ENCODE peak calls at places on chromosomes 1 and 21, in six cellular contexts. One of them, this sample, is unnamed.

GRCh38 chr1:181396171-181396670 is 87.1 kb upstream of the CACNA1E start:
- DNase-seq in K562: no peak
- DNase-seq in A549: no peak
- DNase-seq in SK-N-SH: no peak
- DNase-seq in GM12878: no peak
- DNase-seq in HepG2: no peak
- DNase-seq in this sample: no peak

GRCh38 chr1:7298749-7299151 is 472.3 kb upstream of the VAMP3 start:
- DNase-seq in SK-N-SH: no peak
- DNase-seq in GM12878: no peak
- DNase-seq in K562: no peak
- DNase-seq in HepG2: no peak
- DNase-seq in A549: peak
- DNase-seq in this sample: peak

GRCh38 chr1:154759196-154759595 is 110.9 kb downstream of the KCNN3 start:
- DNase-seq in GM12878: no peak
- DNase-seq in SK-N-SH: no peak
- DNase-seq in K562: no peak
- DNase-seq in HepG2: no peak
- DNase-seq in A549: no peak
- DNase-seq in this sample: no peak

GRCh38 chr1:29513357-29513756 is 277.0 kb downstream of the PTPRU start:
- DNase-seq in GM12878: peak
- DNase-seq in SK-N-SH: peak
- DNase-seq in A549: peak
- DNase-seq in HepG2: peak
- DNase-seq in K562: peak
- DNase-seq in this sample: peak

GRCh38 chr1:180188103-180188506 is 33.4 kb downstream of the QSOX1 start:
- DNase-seq in A549: peak
- DNase-seq in GM12878: no peak
- DNase-seq in K562: peak
- DNase-seq in SK-N-SH: peak
- DNase-seq in HepG2: peak
- DNase-seq in this sample: peak

GRCh38 chr1:38690790-38691189 is 168.8 kb downstream of the RRAGC start:
- DNase-seq in GM12878: no peak
- DNase-seq in K562: no peak
- DNase-seq in SK-N-SH: no peak
- DNase-seq in A549: no peak
- DNase-seq in HepG2: no peak
- DNase-seq in this sample: peak

GRCh38 chr21:32770514-32771133 is 931 bp downstream of the PAXBP1 start:
- DNase-seq in GM12878: no peak
- DNase-seq in HepG2: peak
- DNase-seq in K562: peak
- DNase-seq in A549: peak
- DNase-seq in SK-N-SH: no peak
- DNase-seq in this sample: peak

GRCh38 chr1:86596253-86596652 is 49.4 kb downstream of the CLCA4 start:
- DNase-seq in HepG2: no peak
- DNase-seq in K562: no peak
- DNase-seq in A549: no peak
- DNase-seq in SK-N-SH: no peak
- DNase-seq in GM12878: no peak
- DNase-seq in this sample: no peak

GRCh38 chr1:6179564-6180175 is 451 bp downstream of the CHD5 start:
- DNase-seq in GM12878: no peak
- DNase-seq in SK-N-SH: peak
- DNase-seq in A549: no peak
- DNase-seq in K562: no peak
- DNase-seq in HepG2: no peak
- DNase-seq in this sample: no peak

GRCh38 chr1:205925730-205926129 is 17.5 kb downstream of the SLC26A9 start:
- DNase-seq in GM12878: no peak
- DNase-seq in SK-N-SH: no peak
- DNase-seq in A549: peak
- DNase-seq in HepG2: no peak
- DNase-seq in K562: no peak
- DNase-seq in this sample: peak

GRCh38 chr1:155648207-155649147 is 38.5 kb downstream of the MSTO1 start:
- DNase-seq in GM12878: no peak
- DNase-seq in K562: peak
- DNase-seq in A549: peak
- DNase-seq in HepG2: peak
- DNase-seq in SK-N-SH: peak
- DNase-seq in this sample: peak

GRCh38 chr21:42671778-42672593 is 18.6 kb downstream of the PDE9A start:
- DNase-seq in GM12878: no peak
- DNase-seq in HepG2: peak
- DNase-seq in A549: no peak
- DNase-seq in K562: no peak
- DNase-seq in SK-N-SH: no peak
- DNase-seq in this sample: no peak

GRCh38 chr1:165356876-165357275 is 361 bp upstream of the LMX1A start:
- DNase-seq in K562: no peak
- DNase-seq in GM12878: no peak
- DNase-seq in SK-N-SH: no peak
- DNase-seq in HepG2: no peak
- DNase-seq in A549: no peak
- DNase-seq in this sample: no peak

GRCh38 chr1:85278853-85279314 is 2.5 kb upstream of the BCL10 start:
- DNase-seq in HepG2: no peak
- DNase-seq in A549: peak
- DNase-seq in K562: peak
- DNase-seq in GM12878: no peak
- DNase-seq in SK-N-SH: no peak
- DNase-seq in this sample: peak

GRCh38 chr1:179761296-179761695 is 18.2 kb downstream of the FAM163A start:
- DNase-seq in SK-N-SH: peak
- DNase-seq in HepG2: no peak
- DNase-seq in A549: no peak
- DNase-seq in GM12878: no peak
- DNase-seq in K562: no peak
- DNase-seq in this sample: no peak

GRCh38 chr1:33254536-33254935 is 1.8 kb upstream of the ZNF362 start:
- DNase-seq in K562: no peak
- DNase-seq in A549: no peak
- DNase-seq in SK-N-SH: no peak
- DNase-seq in GM12878: no peak
- DNase-seq in HepG2: no peak
- DNase-seq in this sample: no peak

GRCh38 chr1:42938596-42939184 is 20.0 kb downstream of the SLC2A1 start:
- DNase-seq in HepG2: no peak
- DNase-seq in K562: no peak
- DNase-seq in GM12878: no peak
- DNase-seq in SK-N-SH: no peak
- DNase-seq in A549: no peak
- DNase-seq in this sample: no peak

GRCh38 chr1:84972377-84972987 is 24.4 kb downstream of the MCOLN2 start:
- DNase-seq in HepG2: no peak
- DNase-seq in GM12878: no peak
- DNase-seq in K562: no peak
- DNase-seq in A549: no peak
- DNase-seq in SK-N-SH: no peak
- DNase-seq in this sample: no peak

GRCh38 chr1:162587347-162587746 is 25.8 kb downstream of the UAP1 start:
- DNase-seq in SK-N-SH: no peak
- DNase-seq in A549: no peak
- DNase-seq in K562: no peak
- DNase-seq in HepG2: no peak
- DNase-seq in GM12878: no peak
- DNase-seq in this sample: no peak

GRCh38 chr1:115534106-115534505 is 107.7 kb upstream of the VANGL1 start:
- DNase-seq in SK-N-SH: no peak
- DNase-seq in A549: no peak
- DNase-seq in GM12878: no peak
- DNase-seq in K562: no peak
- DNase-seq in HepG2: no peak
- DNase-seq in this sample: no peak

GRCh38 chr1:165073402-165074007 is 283.0 kb downstream of the LMX1A start:
- DNase-seq in A549: peak
- DNase-seq in HepG2: peak
- DNase-seq in SK-N-SH: peak
- DNase-seq in GM12878: no peak
- DNase-seq in K562: peak
- DNase-seq in this sample: peak

GRCh38 chr1:156584813-156585212 is 5.3 kb downstream of the TTC24 start:
- DNase-seq in SK-N-SH: peak
- DNase-seq in GM12878: no peak
- DNase-seq in K562: peak
- DNase-seq in HepG2: peak
- DNase-seq in A549: no peak
- DNase-seq in this sample: no peak

GRCh38 chr1:89989791-89990190 is 5.1 kb upstream of the ZNF326 start:
- DNase-seq in A549: no peak
- DNase-seq in SK-N-SH: no peak
- DNase-seq in GM12878: no peak
- DNase-seq in HepG2: peak
- DNase-seq in K562: peak
- DNase-seq in this sample: no peak

GRCh38 chr1:26696645-26697440 is 1.0 kb downstream of the ARID1A start:
- DNase-seq in SK-N-SH: peak
- DNase-seq in HepG2: no peak
- DNase-seq in K562: peak
- DNase-seq in GM12878: no peak
- DNase-seq in A549: no peak
- DNase-seq in this sample: no peak

GRCh38 chr1:67566803-67567202 is 118.2 kb upstream of the GADD45A start:
- DNase-seq in SK-N-SH: no peak
- DNase-seq in GM12878: no peak
- DNase-seq in A549: no peak
- DNase-seq in HepG2: no peak
- DNase-seq in K562: no peak
- DNase-seq in this sample: peak

GRCh38 chr1:86466109-86466844 is 2.5 kb upstream of the CLCA1 start:
- DNase-seq in HepG2: no peak
- DNase-seq in K562: no peak
- DNase-seq in SK-N-SH: no peak
- DNase-seq in A549: no peak
- DNase-seq in GM12878: no peak
- DNase-seq in this sample: no peak

GRCh38 chr1:202644219-202645096 is 65.8 kb downstream of the SYT2 start:
- DNase-seq in A549: no peak
- DNase-seq in HepG2: no peak
- DNase-seq in K562: no peak
- DNase-seq in SK-N-SH: no peak
- DNase-seq in GM12878: no peak
- DNase-seq in this sample: no peak

GRCh38 chr1:184945034-184945433 is 29.3 kb downstream of the NIBAN1 start:
- DNase-seq in GM12878: peak
- DNase-seq in K562: no peak
- DNase-seq in SK-N-SH: no peak
- DNase-seq in A549: no peak
- DNase-seq in HepG2: no peak
- DNase-seq in this sample: no peak

GRCh38 chr1:164977561-164977960 is 379.0 kb downstream of the LMX1A start:
- DNase-seq in K562: no peak
- DNase-seq in A549: no peak
- DNase-seq in SK-N-SH: no peak
- DNase-seq in HepG2: no peak
- DNase-seq in GM12878: no peak
- DNase-seq in this sample: no peak

GRCh38 chr21:45550552-45551210 is 8.4 kb upstream of the SLC19A1 start:
- DNase-seq in SK-N-SH: no peak
- DNase-seq in GM12878: peak
- DNase-seq in A549: no peak
- DNase-seq in K562: peak
- DNase-seq in HepG2: no peak
- DNase-seq in this sample: no peak

GRCh38 chr1:173064011-173064410 is 13.3 kb upstream of the TNFSF18 start:
- DNase-seq in GM12878: no peak
- DNase-seq in A549: no peak
- DNase-seq in SK-N-SH: no peak
- DNase-seq in HepG2: no peak
- DNase-seq in K562: no peak
- DNase-seq in this sample: peak

GRCh38 chr1:114353233-114353632 is 157.8 kb downstream of the TRIM33 start:
- DNase-seq in K562: peak
- DNase-seq in GM12878: no peak
- DNase-seq in A549: no peak
- DNase-seq in SK-N-SH: peak
- DNase-seq in HepG2: peak
- DNase-seq in this sample: peak

GRCh38 chr1:89125571-89126233 is at the start of gene GBP2:
- DNase-seq in A549: peak
- DNase-seq in SK-N-SH: no peak
- DNase-seq in HepG2: peak
- DNase-seq in GM12878: peak
- DNase-seq in K562: peak
- DNase-seq in this sample: peak

GRCh38 chr1:19429611-19430010 is 55.7 kb downstream of the CAPZB start:
- DNase-seq in HepG2: no peak
- DNase-seq in K562: no peak
- DNase-seq in GM12878: no peak
- DNase-seq in SK-N-SH: no peak
- DNase-seq in A549: no peak
- DNase-seq in this sample: no peak
- TF ChIP-seq SMC3 in HepG2: no peak
- TF ChIP-seq SMC3 in K562: no peak
- TF ChIP-seq SMC3 in GM12878: no peak
- TF ChIP-seq SMC3 in SK-N-SH: no peak
- TF ChIP-seq SMC3 in A549: no peak
- TF ChIP-seq SMC3 in this sample: no peak

GRCh38 chr1:233864578-233864977 is 39.9 kb upstream of the SLC35F3 start:
- DNase-seq in K562: no peak
- DNase-seq in GM12878: no peak
- DNase-seq in A549: no peak
- DNase-seq in HepG2: no peak
- DNase-seq in SK-N-SH: no peak
- DNase-seq in this sample: no peak
- TF ChIP-seq SMC3 in K562: no peak
- TF ChIP-seq SMC3 in GM12878: no peak
- TF ChIP-seq SMC3 in A549: no peak
- TF ChIP-seq SMC3 in HepG2: no peak
- TF ChIP-seq SMC3 in SK-N-SH: no peak
- TF ChIP-seq SMC3 in this sample: no peak

GRCh38 chr1:119954476-119955422 is 58.4 kb upstream of the ADAM30 start:
- DNase-seq in GM12878: no peak
- DNase-seq in A549: no peak
- DNase-seq in HepG2: no peak
- DNase-seq in SK-N-SH: no peak
- DNase-seq in K562: no peak
- DNase-seq in this sample: no peak
- TF ChIP-seq SMC3 in GM12878: no peak
- TF ChIP-seq SMC3 in A549: no peak
- TF ChIP-seq SMC3 in HepG2: no peak
- TF ChIP-seq SMC3 in SK-N-SH: no peak
- TF ChIP-seq SMC3 in K562: no peak
- TF ChIP-seq SMC3 in this sample: no peak

GRCh38 chr1:186903374-186904129 is 74.8 kb downstream of the PLA2G4A start:
- DNase-seq in A549: no peak
- DNase-seq in GM12878: no peak
- DNase-seq in HepG2: no peak
- DNase-seq in SK-N-SH: no peak
- DNase-seq in K562: no peak
- DNase-seq in this sample: no peak
- TF ChIP-seq SMC3 in A549: no peak
- TF ChIP-seq SMC3 in GM12878: no peak
- TF ChIP-seq SMC3 in HepG2: no peak
- TF ChIP-seq SMC3 in SK-N-SH: no peak
- TF ChIP-seq SMC3 in K562: no peak
- TF ChIP-seq SMC3 in this sample: no peak

This sample was measured in IMR-90.